ENCODE peak calls at places on chromosomes 7 and 10, in five cellular contexts. L, I, C, X and V are unnamed samples.

GRCh38 chr10:120365872-120366271 is 91.2 kb upstream of the PLPP4 start:
- DNase-seq in L (no peak), X (no peak), I (no peak), C (no peak), V (no peak)

GRCh38 chr10:63825111-63825510 is 303.9 kb downstream of the REEP3 start:
- DNase-seq in I (no peak), L (no peak), C (no peak), X (no peak), V (no peak)

GRCh38 chr10:42783181-42783549 is 570 bp downstream of the BMS1 start:
- DNase-seq in C (no peak), L (no peak), I (no peak), X (no peak), V (no peak)

GRCh38 chr7:49790209-49790608 is 16.8 kb downstream of the VWC2 start:
- DNase-seq in C (no peak), I (peak; percentile 58), X (no peak), L (no peak), V (no peak)

GRCh38 chr10:60818134-60818770 is 40.0 kb downstream of the CDK1 start:
- DNase-seq in I (no peak), X (no peak), C (no peak), L (no peak), V (no peak)

GRCh38 chr10:113169853-113170455 is 219.9 kb downstream of the TCF7L2 start:
- DNase-seq in C (no peak), L (no peak), X (no peak), I (no peak), V (peak; percentile 36)

GRCh38 chr7:20514364-20514763 is 101.1 kb upstream of the ABCB5 start:
- DNase-seq in C (no peak), L (peak; percentile 68), X (no peak), I (no peak), V (no peak)

GRCh38 chr10:106795619-106796018 is 368.9 kb downstream of the SORCS1 start:
- DNase-seq in I (no peak), L (peak; percentile 17), X (peak; percentile 49), C (peak; percentile 54), V (peak; percentile 8)

GRCh38 chr7:99407849-99408346 is 499 bp downstream of the PDAP1 start:
- DNase-seq in C (peak; percentile 71), I (peak; percentile 33), L (peak; percentile 58), X (peak; percentile 76), V (no peak)

GRCh38 chr7:46932656-46933424 is 649.1 kb downstream of the TNS3 start:
- DNase-seq in L (peak; percentile 32), C (peak; percentile 61), I (no peak), X (peak; percentile 65), V (no peak)

GRCh38 chr7:53003653-53004445 is 31.6 kb upstream of the POM121L12 start:
- DNase-seq in L (no peak), I (no peak), X (no peak), C (no peak), V (no peak)

GRCh38 chr10:73989594-73990142 is 8.2 kb upstream of the VCL start:
- DNase-seq in X (no peak), I (no peak), L (no peak), C (no peak), V (no peak)

GRCh38 chr10:60465801-60466200 is 76.1 kb upstream of the ANK3 start:
- DNase-seq in L (no peak), X (no peak), I (no peak), C (no peak), V (no peak)

GRCh38 chr7:150586778-150587152 is 19.6 kb downstream of the GIMAP4 start:
- DNase-seq in X (peak; percentile 21), I (no peak), L (no peak), C (no peak), V (no peak)

GRCh38 chr7:157235357-157236018 is 96.8 kb downstream of the UBE3C start:
- DNase-seq in I (no peak), X (no peak), C (no peak), L (no peak), V (no peak)

GRCh38 chr10:76336213-76336963 is 905.0 kb downstream of the LRMDA start:
- DNase-seq in X (peak; percentile 41), I (no peak), C (peak; percentile 51), L (no peak), V (no peak)

GRCh38 chr10:129914960-129915359 is 49.1 kb downstream of the EBF3 start:
- DNase-seq in I (no peak), L (no peak), C (no peak), X (no peak), V (no peak)

GRCh38 chr10:116590590-116591444 is at the start of gene PNLIPRP1:
- DNase-seq in X (no peak), L (peak; percentile 84), I (no peak), C (no peak), V (no peak)

GRCh38 chr7:105934577-105935185 is 28.4 kb upstream of the CDHR3 start:
- DNase-seq in I (peak; percentile 55), X (peak; percentile 47), C (no peak), L (peak; percentile 68), V (no peak)

GRCh38 chr7:157297071-157297638 is 39.6 kb upstream of the DNAJB6 start:
- DNase-seq in I (no peak), X (no peak), C (no peak), L (no peak), V (no peak)

GRCh38 chr7:105130048-105130447 is 116.0 kb downstream of the KMT2E start:
- DNase-seq in X (no peak), L (no peak), I (no peak), C (no peak), V (no peak)

GRCh38 chr7:20141666-20142065 is 75.5 kb downstream of the MACC1 start:
- DNase-seq in X (no peak), I (no peak), C (no peak), L (no peak), V (no peak)

GRCh38 chr10:44960482-44961230 is 1.1 kb downstream of the RASSF4 start:
- DNase-seq in X (no peak), I (peak; percentile 21), L (no peak), C (no peak), V (no peak)

GRCh38 chr10:63352976-63353375 is 112.8 kb downstream of the JMJD1C start:
- DNase-seq in I (no peak), X (no peak), C (no peak), L (no peak), V (no peak)

GRCh38 chr7:22640269-22640668 is 86.7 kb upstream of the IL6 start:
- DNase-seq in C (no peak), I (no peak), L (no peak), X (no peak), V (peak; percentile 63)

GRCh38 chr10:28744021-28744420 is 66.7 kb downstream of the BAMBI start:
- DNase-seq in I (no peak), X (no peak), L (no peak), C (no peak), V (no peak)

GRCh38 chr7:94244760-94245159 is 149.9 kb upstream of the COL1A2 start:
- DNase-seq in L (no peak), X (no peak), C (no peak), I (no peak), V (no peak)

GRCh38 chr10:44161196-44161595 is 223.7 kb downstream of the CXCL12 start:
- DNase-seq in C (no peak), X (no peak), L (no peak), I (no peak), V (no peak)

GRCh38 chr7:27689045-27689877 is 26.6 kb upstream of the HIBADH start:
- DNase-seq in I (peak; percentile 78), C (no peak), L (peak; percentile 19), X (no peak), V (no peak)

GRCh38 chr10:132666733-132667612 is 119.0 kb downstream of the NKX6-2 start:
- DNase-seq in L (no peak), X (no peak), I (no peak), C (no peak), V (no peak)

GRCh38 chr10:5362873-5363272 is 1.9 kb upstream of the UCN3 start:
- DNase-seq in I (no peak), L (no peak), X (no peak), C (no peak), V (no peak)

DNA sequence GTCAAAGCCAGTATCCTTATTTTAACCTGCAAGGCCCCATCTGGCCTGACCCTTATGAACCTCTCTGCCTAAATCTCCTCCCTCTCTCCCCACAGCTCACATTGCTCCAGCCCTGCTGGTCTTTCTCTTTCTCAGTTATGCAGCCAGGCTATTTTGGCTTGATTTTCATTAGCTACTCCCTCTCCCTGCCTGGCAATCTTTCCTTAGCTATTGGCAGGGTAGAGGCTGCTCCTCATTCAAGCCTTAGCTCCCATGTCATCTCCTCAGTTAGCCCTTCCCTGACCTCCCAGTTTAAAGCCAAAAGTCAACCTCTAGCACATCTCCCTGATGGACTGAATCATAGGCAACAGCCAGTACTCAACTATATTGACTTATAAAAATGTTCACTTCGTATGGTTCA is 214.4 kb upstream of the CELF2 start:
- DNase-seq in L (no peak), I (no peak), C (peak; percentile 60), X (peak; percentile 37), V (no peak)
- H3K4me3 ChIP-seq in L (no peak overlapping the region), I (no peak overlapping the region), C (no peak overlapping the region), X (no peak overlapping the region), V (no peak overlapping the region)

GRCh38 chr10:104035817-104036384 is 49.8 kb downstream of the COL17A1 start:
- DNase-seq in X (no peak), L (no peak), I (no peak), C (no peak), V (no peak)
- TF ChIP-seq CTCF in X (no peak), L (no peak), I (no peak), C (no peak), V (no peak)

DNA sequence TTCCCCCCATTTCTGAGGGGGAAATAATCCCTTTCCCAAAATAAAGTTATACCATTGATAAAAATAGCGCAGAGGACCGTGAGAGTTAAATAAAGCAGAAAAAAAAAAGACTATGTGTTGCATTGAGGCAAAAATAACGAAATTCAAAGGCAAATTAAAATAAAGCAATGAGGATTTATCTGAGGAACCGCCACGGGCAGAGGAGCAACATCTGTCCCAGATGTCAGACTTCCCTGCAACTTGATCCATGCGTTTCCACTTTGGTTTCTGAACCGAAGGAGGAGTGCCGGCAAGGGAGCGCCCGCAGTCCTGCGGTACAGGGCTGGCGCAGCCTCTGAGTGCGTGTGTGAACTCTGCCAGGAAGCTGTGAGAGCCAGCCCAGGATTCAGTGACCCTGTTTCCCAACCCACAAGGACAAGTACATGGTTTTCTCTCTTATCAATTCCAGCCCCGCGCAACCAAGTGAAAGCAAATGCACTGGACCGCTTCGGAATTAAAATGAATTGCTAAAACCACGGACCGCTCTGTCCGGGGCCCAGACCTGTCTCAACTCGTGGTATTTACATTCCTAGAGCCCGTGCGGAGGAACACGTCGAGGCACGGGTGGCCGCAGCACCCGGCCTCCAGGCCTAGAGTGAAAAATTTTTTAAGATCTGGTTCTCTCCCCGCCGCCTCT is 291.7 kb upstream of the NFE2L3 start:
- DNase-seq in C (no peak), X (no peak), I (no peak), L (no peak), V (no peak)
- H3K4me3 ChIP-seq in C (no peak overlapping the region), X (no peak overlapping the region), I (no peak overlapping the region), L (no peak overlapping the region), V (no peak overlapping the region)

DNA sequence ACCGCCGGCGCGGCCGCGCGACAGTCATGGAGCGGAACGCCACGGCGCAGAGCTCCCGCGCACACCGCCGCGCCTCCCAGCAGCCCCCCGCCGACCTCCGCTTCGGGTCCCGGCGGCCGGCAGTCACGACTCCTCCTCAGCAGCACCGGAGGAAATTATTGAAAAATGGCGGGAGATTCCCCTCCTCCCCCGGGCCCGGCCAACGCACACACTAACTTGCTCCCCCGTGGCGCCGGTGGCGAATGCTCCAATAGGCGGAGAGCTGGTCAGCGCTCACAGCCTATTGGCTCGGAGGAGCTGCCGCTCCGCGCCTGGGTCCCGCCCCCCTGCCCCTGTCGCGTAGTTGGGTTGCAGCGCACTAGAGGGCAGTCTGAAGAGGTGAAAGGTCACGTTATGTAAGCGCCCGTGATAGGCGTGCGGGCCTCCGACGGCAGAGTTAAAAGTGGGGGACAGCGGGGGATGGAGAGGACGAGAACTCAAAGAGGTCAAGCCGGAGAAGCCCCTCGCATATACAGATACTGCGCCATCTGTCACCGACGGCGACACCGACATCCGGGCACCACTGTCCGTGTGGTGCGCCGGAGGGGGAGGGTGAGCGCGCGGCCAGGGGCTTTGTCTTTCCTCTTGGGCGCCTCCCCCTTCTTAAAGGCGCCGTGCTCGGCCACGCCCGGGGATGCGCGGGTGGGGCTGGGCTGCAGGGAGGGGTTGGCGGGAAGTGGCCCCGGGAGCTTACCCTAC is at the start of gene BAZ1B:
- DNase-seq in C (peak; percentile 97), X (peak; percentile 98), I (peak; percentile 99), L (peak; percentile 98), V (peak; percentile 97)
- TF ChIP-seq CTCF in C (peak; percentile 3), X (peak; percentile 17), I (no peak), L (no peak), V (no peak)